ENCODE peak calls at places on chromosomes 5 and 9, in six cellular contexts. One of them, this sample, is unnamed.

GRCh38 chr5:107557051-107557658 is 113.6 kb downstream of the EFNA5 start:
- DNase-seq in neuronal stem cell: no peak
- DNase-seq in mesendoderm: peak
- DNase-seq in mesenchymal stem cell: peak
- DNase-seq in H1: no peak
- DNase-seq in H9: peak
- DNase-seq in this sample: no peak

GRCh38 chr5:57302164-57302563 is 128.3 kb downstream of the GPBP1 start:
- DNase-seq in neuronal stem cell: no peak
- DNase-seq in mesendoderm: peak
- DNase-seq in mesenchymal stem cell: peak
- DNase-seq in H1: no peak
- DNase-seq in H9: no peak
- DNase-seq in this sample: peak

GRCh38 chr5:68953885-68954617 is 139.8 kb upstream of the SLC30A5 start:
- DNase-seq in neuronal stem cell: no peak
- DNase-seq in mesendoderm: no peak
- DNase-seq in mesenchymal stem cell: no peak
- DNase-seq in H1: no peak
- DNase-seq in H9: no peak
- DNase-seq in this sample: no peak

GRCh38 chr5:156779436-156779835 is 70.7 kb upstream of the PPP1R2B start:
- DNase-seq in neuronal stem cell: no peak
- DNase-seq in mesendoderm: no peak
- DNase-seq in mesenchymal stem cell: no peak
- DNase-seq in H1: no peak
- DNase-seq in H9: no peak
- DNase-seq in this sample: no peak

GRCh38 chr9:14395300-14396082 is 81.5 kb upstream of the NFIB start:
- DNase-seq in neuronal stem cell: no peak
- DNase-seq in mesendoderm: no peak
- DNase-seq in mesenchymal stem cell: no peak
- DNase-seq in H1: no peak
- DNase-seq in H9: no peak
- DNase-seq in this sample: no peak

GRCh38 chr5:79242242-79243039 is 6.5 kb downstream of the JMY start:
- DNase-seq in neuronal stem cell: no peak
- DNase-seq in mesendoderm: no peak
- DNase-seq in mesenchymal stem cell: no peak
- DNase-seq in H1: no peak
- DNase-seq in H9: no peak
- DNase-seq in this sample: no peak

GRCh38 chr9:105405514-105406131 is 42.2 kb upstream of the FSD1L start:
- DNase-seq in neuronal stem cell: no peak
- DNase-seq in mesendoderm: no peak
- DNase-seq in mesenchymal stem cell: peak
- DNase-seq in H1: no peak
- DNase-seq in H9: no peak
- DNase-seq in this sample: peak

GRCh38 chr5:131170540-131171275 is at the start of gene LYRM7:
- DNase-seq in neuronal stem cell: peak
- DNase-seq in mesendoderm: peak
- DNase-seq in mesenchymal stem cell: peak
- DNase-seq in H1: peak
- DNase-seq in H9: peak
- DNase-seq in this sample: peak

GRCh38 chr9:89629096-89629976 is 24.5 kb downstream of the GADD45G start:
- DNase-seq in neuronal stem cell: no peak
- DNase-seq in mesendoderm: no peak
- DNase-seq in mesenchymal stem cell: no peak
- DNase-seq in H1: no peak
- DNase-seq in H9: no peak
- DNase-seq in this sample: no peak

GRCh38 chr9:70352356-70352755 is 62.1 kb downstream of the KLF9 start:
- DNase-seq in neuronal stem cell: no peak
- DNase-seq in mesendoderm: no peak
- DNase-seq in mesenchymal stem cell: peak
- DNase-seq in H1: no peak
- DNase-seq in H9: no peak
- DNase-seq in this sample: peak

GRCh38 chr9:98248737-98249474 is 6.5 kb downstream of the TBC1D2 start:
- DNase-seq in neuronal stem cell: no peak
- DNase-seq in mesendoderm: no peak
- DNase-seq in mesenchymal stem cell: peak
- DNase-seq in H1: no peak
- DNase-seq in H9: no peak
- DNase-seq in this sample: peak

GRCh38 chr5:59042683-59043082 is 459.8 kb downstream of the RAB3C start:
- DNase-seq in neuronal stem cell: no peak
- DNase-seq in mesendoderm: no peak
- DNase-seq in mesenchymal stem cell: peak
- DNase-seq in H1: no peak
- DNase-seq in H9: no peak
- DNase-seq in this sample: no peak

GRCh38 chr9:91197232-91198181 is 164.2 kb downstream of the AUH start:
- DNase-seq in neuronal stem cell: no peak
- DNase-seq in mesendoderm: peak
- DNase-seq in mesenchymal stem cell: peak
- DNase-seq in H1: no peak
- DNase-seq in H9: no peak
- DNase-seq in this sample: peak

GRCh38 chr5:134574521-134574920 is 49.1 kb downstream of the JADE2 start:
- DNase-seq in neuronal stem cell: no peak
- DNase-seq in mesendoderm: no peak
- DNase-seq in mesenchymal stem cell: no peak
- DNase-seq in H1: no peak
- DNase-seq in H9: no peak
- DNase-seq in this sample: peak

GRCh38 chr5:79924936-79925893 is 65.8 kb downstream of the MTX3 start:
- DNase-seq in neuronal stem cell: no peak
- DNase-seq in mesendoderm: peak
- DNase-seq in mesenchymal stem cell: peak
- DNase-seq in H1: no peak
- DNase-seq in H9: peak
- DNase-seq in this sample: peak

GRCh38 chr9:112176410-112177010 is 1.4 kb upstream of the SUSD1 start:
- DNase-seq in neuronal stem cell: no peak
- DNase-seq in mesendoderm: no peak
- DNase-seq in mesenchymal stem cell: peak
- DNase-seq in H1: no peak
- DNase-seq in H9: no peak
- DNase-seq in this sample: no peak

GRCh38 chr9:94728719-94729118 is 2.2 kb downstream of the AOPEP start:
- DNase-seq in neuronal stem cell: no peak
- DNase-seq in mesendoderm: no peak
- DNase-seq in mesenchymal stem cell: no peak
- DNase-seq in H1: peak
- DNase-seq in H9: no peak
- DNase-seq in this sample: no peak

GRCh38 chr9:94729199-94729598 is 2.7 kb downstream of the AOPEP start:
- DNase-seq in neuronal stem cell: no peak
- DNase-seq in mesendoderm: no peak
- DNase-seq in mesenchymal stem cell: no peak
- DNase-seq in H1: peak
- DNase-seq in H9: no peak
- DNase-seq in this sample: no peak

GRCh38 chr9:94725293-94725692 is 1.2 kb upstream of the AOPEP start:
- DNase-seq in neuronal stem cell: no peak
- DNase-seq in mesendoderm: no peak
- DNase-seq in mesenchymal stem cell: no peak
- DNase-seq in H1: no peak
- DNase-seq in H9: no peak
- DNase-seq in this sample: no peak

GRCh38 chr9:94721754-94722153 is 4.7 kb upstream of the AOPEP start:
- DNase-seq in neuronal stem cell: no peak
- DNase-seq in mesendoderm: no peak
- DNase-seq in mesenchymal stem cell: no peak
- DNase-seq in H1: no peak
- DNase-seq in H9: no peak
- DNase-seq in this sample: no peak

GRCh38 chr9:94726495-94727191 is at the start of gene AOPEP:
- DNase-seq in neuronal stem cell: peak
- DNase-seq in mesendoderm: peak
- DNase-seq in mesenchymal stem cell: peak
- DNase-seq in H1: peak
- DNase-seq in H9: peak
- DNase-seq in this sample: peak
- H3K18ac ChIP-seq in neuronal stem cell: peak
- H3K18ac ChIP-seq in mesendoderm: peak
- H3K18ac ChIP-seq in mesenchymal stem cell: peak
- H3K18ac ChIP-seq in H1: peak
- H3K18ac ChIP-seq in H9: peak
- H3K18ac ChIP-seq in this sample: peak

GRCh38 chr9:136093331-136093986 is 1.6 kb downstream of the NACC2 start:
- DNase-seq in neuronal stem cell: no peak
- DNase-seq in mesendoderm: peak
- DNase-seq in mesenchymal stem cell: peak
- DNase-seq in H1: no peak
- DNase-seq in H9: no peak
- DNase-seq in this sample: no peak

GRCh38 chr9:136091582-136092352 is 3.3 kb downstream of the NACC2 start:
- DNase-seq in neuronal stem cell: no peak
- DNase-seq in mesendoderm: peak
- DNase-seq in mesenchymal stem cell: no peak
- DNase-seq in H1: peak
- DNase-seq in H9: no peak
- DNase-seq in this sample: peak

GRCh38 chr9:136092741-136093140 is 2.3 kb downstream of the NACC2 start:
- DNase-seq in neuronal stem cell: no peak
- DNase-seq in mesendoderm: no peak
- DNase-seq in mesenchymal stem cell: no peak
- DNase-seq in H1: no peak
- DNase-seq in H9: no peak
- DNase-seq in this sample: no peak

GRCh38 chr9:136090768-136091581 is 4.1 kb downstream of the NACC2 start:
- DNase-seq in neuronal stem cell: no peak
- DNase-seq in mesendoderm: no peak
- DNase-seq in mesenchymal stem cell: peak
- DNase-seq in H1: peak
- DNase-seq in H9: peak
- DNase-seq in this sample: no peak

GRCh38 chr9:136092353-136092650 is 2.8 kb downstream of the NACC2 start:
- DNase-seq in neuronal stem cell: no peak
- DNase-seq in mesendoderm: no peak
- DNase-seq in mesenchymal stem cell: no peak
- DNase-seq in H1: no peak
- DNase-seq in H9: no peak
- DNase-seq in this sample: no peak
- H3K18ac ChIP-seq in neuronal stem cell: no peak
- H3K18ac ChIP-seq in mesendoderm: no peak
- H3K18ac ChIP-seq in mesenchymal stem cell: no peak
- H3K18ac ChIP-seq in H1: no peak
- H3K18ac ChIP-seq in H9: no peak
- H3K18ac ChIP-seq in this sample: no peak

GRCh38 chr9:128034821-128035764 is 32.0 kb downstream of the NAIF1 start:
- DNase-seq in neuronal stem cell: peak
- DNase-seq in mesendoderm: peak
- DNase-seq in mesenchymal stem cell: peak
- DNase-seq in H1: peak
- DNase-seq in H9: peak
- DNase-seq in this sample: peak
- H3K18ac ChIP-seq in neuronal stem cell: peak
- H3K18ac ChIP-seq in mesendoderm: no peak
- H3K18ac ChIP-seq in mesenchymal stem cell: peak
- H3K18ac ChIP-seq in H1: peak
- H3K18ac ChIP-seq in H9: peak
- H3K18ac ChIP-seq in this sample: no peak

GRCh38 chr5:62312036-62312435 is 6.0 kb downstream of the KIF2A start:
- DNase-seq in neuronal stem cell: no peak
- DNase-seq in mesendoderm: no peak
- DNase-seq in mesenchymal stem cell: peak
- DNase-seq in H1: no peak
- DNase-seq in H9: no peak
- DNase-seq in this sample: no peak

GRCh38 chr5:62315376-62316049 is 9.5 kb downstream of the KIF2A start:
- DNase-seq in neuronal stem cell: no peak
- DNase-seq in mesendoderm: peak
- DNase-seq in mesenchymal stem cell: no peak
- DNase-seq in H1: no peak
- DNase-seq in H9: no peak
- DNase-seq in this sample: peak

GRCh38 chr5:62316110-62316509 is 10.1 kb downstream of the KIF2A start:
- DNase-seq in neuronal stem cell: no peak
- DNase-seq in mesendoderm: peak
- DNase-seq in mesenchymal stem cell: no peak
- DNase-seq in H1: no peak
- DNase-seq in H9: no peak
- DNase-seq in this sample: peak

GRCh38 chr5:62312674-62313073 is 6.7 kb downstream of the KIF2A start:
- DNase-seq in neuronal stem cell: no peak
- DNase-seq in mesendoderm: no peak
- DNase-seq in mesenchymal stem cell: no peak
- DNase-seq in H1: no peak
- DNase-seq in H9: no peak
- DNase-seq in this sample: no peak

DNA sequence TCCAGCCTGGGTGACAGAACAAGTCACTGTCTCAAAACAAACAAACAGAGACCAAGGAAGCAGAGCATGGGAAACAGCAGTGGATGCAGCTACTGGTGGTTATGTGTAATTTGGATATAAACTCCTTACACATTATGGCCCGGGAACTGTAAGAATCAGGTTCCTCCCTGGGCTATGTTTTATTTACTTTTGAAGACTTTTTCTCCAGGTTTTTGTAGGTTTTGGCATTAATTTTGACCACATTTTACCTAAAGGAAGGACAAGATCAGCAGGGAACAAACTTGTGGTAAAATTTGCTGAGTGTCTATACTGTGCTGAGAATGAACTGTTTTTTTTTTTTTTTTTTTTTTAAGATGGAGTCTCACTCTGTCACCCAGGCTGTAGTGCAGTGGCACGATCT is 8.4 kb downstream of the KIF2A start:
- DNase-seq in neuronal stem cell: no peak
- DNase-seq in mesendoderm: no peak
- DNase-seq in mesenchymal stem cell: no peak
- DNase-seq in H1: no peak
- DNase-seq in H9: no peak
- DNase-seq in this sample: no peak
- H3K18ac ChIP-seq in neuronal stem cell: no peak
- H3K18ac ChIP-seq in mesendoderm: no peak
- H3K18ac ChIP-seq in mesenchymal stem cell: no peak
- H3K18ac ChIP-seq in H1: no peak
- H3K18ac ChIP-seq in H9: no peak
- H3K18ac ChIP-seq in this sample: no peak

DNA sequence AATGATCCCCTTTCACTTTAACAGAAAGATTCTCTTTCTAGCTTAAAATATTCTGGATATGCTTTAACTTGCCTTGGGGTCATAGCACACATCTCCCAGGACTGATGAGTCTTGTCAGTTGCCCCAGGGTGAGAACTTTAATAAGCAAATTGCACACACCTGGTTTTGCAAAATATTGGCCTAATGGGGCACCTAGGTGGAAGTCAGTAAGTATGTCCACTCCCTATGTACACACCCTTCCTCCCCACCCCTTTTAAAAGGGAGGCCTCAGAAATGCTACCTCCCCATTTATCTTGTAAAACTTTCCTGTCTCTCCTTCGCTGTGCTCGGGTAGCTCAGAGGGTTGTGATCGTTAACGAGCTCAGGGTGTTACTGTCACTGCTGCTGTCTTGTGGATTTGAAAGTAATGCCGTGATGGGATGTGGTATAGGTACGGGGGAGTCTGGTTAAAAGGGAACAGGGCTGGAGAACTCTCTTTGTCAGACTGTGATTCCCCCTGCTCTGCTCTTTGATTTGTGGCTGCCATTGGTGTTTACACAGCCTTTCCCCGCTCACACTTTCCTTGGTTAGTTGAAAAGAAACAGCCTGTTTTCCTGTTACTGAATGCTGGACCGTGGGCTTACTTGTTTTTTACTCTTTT is 26.1 kb downstream of the ZNF462 start:
- DNase-seq in neuronal stem cell: no peak
- DNase-seq in mesendoderm: peak
- DNase-seq in mesenchymal stem cell: peak
- DNase-seq in H1: no peak
- DNase-seq in H9: no peak
- DNase-seq in this sample: no peak
- H3K18ac ChIP-seq in neuronal stem cell: no peak
- H3K18ac ChIP-seq in mesendoderm: no peak
- H3K18ac ChIP-seq in mesenchymal stem cell: peak
- H3K18ac ChIP-seq in H1: peak
- H3K18ac ChIP-seq in H9: no peak
- H3K18ac ChIP-seq in this sample: no peak